ENCODE peak calls at places on chromosomes 2 and 18, in eight cellular contexts. J is lower lobe of right lung, X is H9, A is AG04450, P is GM12878, I is MG63, L is PC-9, U is K562. Y is an unnamed sample.

GRCh38 chr2:147937744-147938349 is 82.7 kb downstream of the ORC4 start:
- DNase-seq in I (no peak), J (no peak), P (no peak), A (no peak), U (peak; percentile 17), X (no peak), L (no peak), Y (no peak)

GRCh38 chr2:160137457-160137856 is 62.6 kb downstream of the ITGB6 start:
- DNase-seq in X (no peak), J (no peak), I (no peak), P (no peak), A (no peak), L (no peak), U (no peak), Y (no peak)

GRCh38 chr2:157473585-157473984 is 29.7 kb upstream of the CYTIP start:
- DNase-seq in A (no peak), X (no peak), P (no peak), U (no peak), J (no peak), L (no peak), I (peak; percentile 1), Y (no peak)

GRCh38 chr2:15720561-15721307 is 129.1 kb downstream of the DDX1 start:
- DNase-seq in X (no peak), P (no peak), L (no peak), U (no peak), A (no peak), J (no peak), I (no peak), Y (no peak)

GRCh38 chr2:32805104-32806095 is 141.4 kb upstream of the LTBP1 start:
- DNase-seq in J (no peak), A (peak; percentile 7), I (no peak), X (no peak), U (peak; percentile 15), L (peak; percentile 16), P (no peak), Y (no peak)

GRCh38 chr2:128789776-128790455 is 471.2 kb upstream of the HS6ST1 start:
- DNase-seq in L (no peak), X (peak; percentile 24), A (no peak), U (no peak), P (no peak), J (no peak), I (no peak), Y (peak; percentile 2)

GRCh38 chr2:118310016-118310877 is 222.0 kb downstream of the INSIG2 start:
- DNase-seq in U (peak; percentile 67), P (no peak), X (peak; percentile 63), J (peak; percentile 40), A (no peak), I (peak; percentile 56), L (peak; percentile 9), Y (no peak)

GRCh38 chr2:233840520-233840919 is 13.8 kb downstream of the HJURP start:
- DNase-seq in X (no peak), I (no peak), L (no peak), J (no peak), P (no peak), A (no peak), U (no peak), Y (no peak)

GRCh38 chr18:61833387-61833786 is 59.4 kb downstream of the RNF152 start:
- DNase-seq in J (no peak), L (no peak), X (no peak), A (no peak), I (no peak), P (peak; percentile 7), U (no peak), Y (no peak)

DNA sequence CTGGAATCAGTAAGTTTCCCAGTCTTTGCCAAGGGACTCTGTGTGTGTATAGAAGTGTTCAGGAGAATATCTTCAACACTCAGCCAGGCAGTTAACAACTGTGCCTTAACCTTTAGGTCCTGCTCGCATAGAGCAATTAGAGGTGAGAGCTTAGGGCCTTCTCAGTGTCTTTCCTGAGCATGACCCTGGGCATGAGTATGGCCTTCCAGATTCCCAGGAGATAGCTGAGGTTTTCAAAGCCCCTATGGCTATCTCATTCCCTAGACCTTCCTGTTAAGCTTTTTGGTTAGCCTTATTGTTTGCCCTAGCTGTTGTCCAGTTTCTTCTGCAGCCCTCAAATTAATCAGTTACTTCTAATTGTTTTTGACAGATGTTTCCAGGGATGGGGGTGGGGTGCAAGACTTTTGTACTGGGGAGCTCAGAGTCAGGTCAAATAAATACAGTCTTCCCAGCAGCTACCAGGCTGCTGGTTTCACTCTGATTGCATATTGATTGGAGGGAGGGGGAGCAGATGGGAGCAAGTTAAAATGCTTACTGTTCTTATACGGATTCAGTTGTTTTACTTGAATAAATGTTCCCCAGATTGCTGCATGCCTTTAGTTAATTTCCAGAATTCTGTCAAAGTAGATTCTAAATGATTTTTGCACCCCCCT is 23.1 kb downstream of the PDK1 start:
- DNase-seq in I (no peak), X (no peak), P (no peak), U (no peak), L (no peak), J (no peak), A (no peak), Y (no peak)
- H3K9me3 ChIP-seq in I (peaks cover 26% of the 10 kb centered on the region), X (no peaks in the 10 kb centered on the region), P (peaks cover 31% of the 10 kb centered on the region), U (peaks cover 33% of the 10 kb centered on the region), L (peaks cover 33% of the 10 kb centered on the region), J (peaks cover 27% of the 10 kb centered on the region), A (peaks cover 12% of the 10 kb centered on the region), Y (no peaks in the 10 kb centered on the region)

DNA sequence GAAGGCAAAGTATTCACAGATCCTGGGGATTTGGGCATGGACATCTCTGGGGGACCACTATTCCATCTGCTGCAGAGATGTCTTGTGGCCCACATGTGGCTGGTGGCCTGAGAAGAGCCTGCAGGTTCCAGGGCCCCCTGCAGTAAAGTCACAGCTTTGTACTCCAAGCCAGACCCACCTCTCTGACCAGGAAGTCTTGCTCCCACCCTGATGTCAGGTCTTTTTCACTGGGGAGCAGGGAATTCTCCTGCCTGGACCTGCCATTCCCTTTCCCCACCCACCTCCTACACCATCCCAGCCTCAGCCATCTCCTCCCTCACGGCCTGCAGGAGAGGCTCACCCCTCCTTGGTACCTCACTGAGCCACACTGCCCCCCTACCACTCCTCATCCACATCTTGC is 211.8 kb downstream of the SMAD2 start:
- DNase-seq in I (no peak), A (no peak), L (no peak), X (no peak), U (no peak), J (no peak), P (no peak), Y (no peak)
- H3K9me3 ChIP-seq in I (no peaks in the 10 kb centered on the region), A (no peaks in the 10 kb centered on the region), L (no peaks in the 10 kb centered on the region), X (no peaks in the 10 kb centered on the region), U (no peaks in the 10 kb centered on the region), J (no peaks in the 10 kb centered on the region), P (no peaks in the 10 kb centered on the region), Y (no peaks in the 10 kb centered on the region)

DNA sequence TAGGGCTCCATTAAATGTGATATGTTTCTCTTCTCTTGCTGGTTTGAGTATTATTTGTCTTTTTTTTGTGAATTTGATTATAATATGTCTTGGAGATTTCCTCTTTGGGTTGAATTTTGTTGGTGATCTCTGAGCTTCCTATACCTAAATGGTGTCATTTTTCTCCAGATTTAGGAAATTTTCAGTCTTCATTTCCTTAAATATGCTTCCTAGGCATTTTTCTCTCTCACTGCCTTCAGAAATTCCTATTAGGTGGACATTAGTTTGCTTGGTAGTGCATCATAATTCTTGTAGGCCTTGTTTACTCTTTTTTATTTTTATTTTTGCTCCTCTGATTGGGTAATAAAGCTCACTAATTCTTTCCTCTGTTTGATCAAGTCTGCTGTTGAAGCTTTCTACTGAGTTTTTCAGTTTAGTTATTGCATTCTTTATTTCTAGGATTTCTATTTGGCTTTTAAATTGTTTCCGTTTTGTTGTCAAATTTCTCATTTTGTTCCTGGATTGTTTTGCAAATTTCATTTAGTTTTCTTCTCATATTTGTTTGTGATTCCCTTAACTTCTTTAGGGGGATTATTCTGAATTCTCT is 36.6 kb upstream of the CRACDL start:
- DNase-seq in J (no peak), A (no peak), P (no peak), L (no peak), U (no peak), X (no peak), I (no peak), Y (no peak)
- H3K9me3 ChIP-seq in J (peaks cover 21% of the 10 kb centered on the region), A (no peaks in the 10 kb centered on the region), P (peaks cover 4% of the 10 kb centered on the region), L (peaks cover 15% of the 10 kb centered on the region), U (no peaks in the 10 kb centered on the region), X (no peaks in the 10 kb centered on the region), I (peaks cover 6% of the 10 kb centered on the region), Y (no peaks in the 10 kb centered on the region)

GRCh38 chr2:2793514-2793913 is 462.4 kb upstream of the MYT1L start:
- DNase-seq in L (no peak), X (no peak), A (no peak), J (no peak), I (no peak), P (no peak), U (no peak), Y (no peak)

GRCh38 chr2:2788076-2788475 is 457.0 kb upstream of the MYT1L start:
- DNase-seq in A (no peak), X (peak; percentile 92), L (no peak), U (no peak), J (no peak), I (no peak), P (no peak), Y (no peak)

GRCh38 chr2:2791606-2792005 is 460.5 kb upstream of the MYT1L start:
- DNase-seq in U (no peak), I (no peak), P (no peak), X (no peak), J (no peak), A (no peak), L (no peak), Y (no peak)

GRCh38 chr2:2793925-2794324 is 462.9 kb upstream of the MYT1L start:
- DNase-seq in P (no peak), J (no peak), L (no peak), U (no peak), I (no peak), A (no peak), X (no peak), Y (no peak)

DNA sequence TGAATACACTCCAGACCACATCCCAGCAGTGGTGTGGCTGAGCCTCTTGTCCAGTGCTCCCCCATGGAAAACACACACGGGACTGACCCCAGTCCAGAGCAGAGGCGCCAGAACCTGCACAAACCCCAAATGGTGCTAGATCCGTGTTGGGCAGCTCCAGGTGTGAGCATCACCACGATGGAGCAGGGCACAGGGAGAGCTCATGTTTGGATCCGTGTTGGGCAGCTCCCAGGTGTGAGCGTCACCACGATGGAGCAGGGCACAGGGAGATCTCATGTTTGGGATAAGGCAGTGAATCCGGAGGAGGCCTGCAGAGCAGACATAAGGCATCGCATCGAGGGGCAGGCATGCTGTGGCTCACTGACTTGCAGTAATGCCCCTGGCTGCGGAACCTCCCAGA is 460.0 kb upstream of the MYT1L start:
- DNase-seq in X (no peak), A (no peak), J (no peak), L (no peak), I (no peak), P (no peak), U (no peak), Y (no peak)
- H3K9me3 ChIP-seq in X (no peaks in the 10 kb centered on the region), A (peaks cover 87% of the 10 kb centered on the region), J (no peaks in the 10 kb centered on the region), L (no peaks in the 10 kb centered on the region), I (no peaks in the 10 kb centered on the region), P (no peaks in the 10 kb centered on the region), U (no peaks in the 10 kb centered on the region), Y (no peaks in the 10 kb centered on the region)

GRCh38 chr2:88818381-88818780 is 126.9 kb downstream of the RPIA start:
- DNase-seq in A (no peak), P (no peak), J (no peak), U (no peak), X (no peak), I (no peak), L (no peak), Y (no peak)
- H3K9me3 ChIP-seq in A (no peaks in the 10 kb centered on the region), P (peaks cover 2% of the 10 kb centered on the region), J (peaks cover 3% of the 10 kb centered on the region), U (no peaks in the 10 kb centered on the region), X (peaks cover 33% of the 10 kb centered on the region), I (no peaks in the 10 kb centered on the region), L (no peaks in the 10 kb centered on the region), Y (no peaks in the 10 kb centered on the region)